ENCODE peak calls at places on chromosome 4, in seven cellular contexts. One of them, this sample, is unnamed.

GRCh38 chr4:72715299-72715698 is 146.3 kb upstream of the ADAMTS3 start:
- DNase-seq in thoracic aorta: no peak
- DNase-seq in GDM1: no peak
- DNase-seq in NCI-H1092: no peak
- DNase-seq in lower lobe of right lung: no peak
- DNase-seq in AG04450: no peak
- DNase-seq in AG09319: no peak
- DNase-seq in this sample: no peak

GRCh38 chr4:111632752-111633151 is 512.5 kb upstream of the FAM241A start:
- DNase-seq in thoracic aorta: no peak
- DNase-seq in AG09319: no peak
- DNase-seq in GDM1: no peak
- DNase-seq in lower lobe of right lung: no peak
- DNase-seq in AG04450: no peak
- DNase-seq in NCI-H1092: no peak
- DNase-seq in this sample: no peak

GRCh38 chr4:118557298-118557851 is 127.8 kb upstream of the METTL14 start:
- DNase-seq in AG09319: no peak
- DNase-seq in thoracic aorta: no peak
- DNase-seq in AG04450: no peak
- DNase-seq in NCI-H1092: peak
- DNase-seq in GDM1: no peak
- DNase-seq in lower lobe of right lung: no peak
- DNase-seq in this sample: no peak

GRCh38 chr4:12488672-12489071 is 995.5 kb downstream of the RAB28 start:
- DNase-seq in AG09319: no peak
- DNase-seq in lower lobe of right lung: no peak
- DNase-seq in thoracic aorta: no peak
- DNase-seq in AG04450: no peak
- DNase-seq in GDM1: no peak
- DNase-seq in NCI-H1092: no peak
- DNase-seq in this sample: no peak

GRCh38 chr4:4413373-4413725 is 26.4 kb downstream of the NSG1 start:
- DNase-seq in AG09319: no peak
- DNase-seq in lower lobe of right lung: peak
- DNase-seq in NCI-H1092: no peak
- DNase-seq in thoracic aorta: no peak
- DNase-seq in AG04450: no peak
- DNase-seq in GDM1: no peak
- DNase-seq in this sample: no peak

GRCh38 chr4:176376032-176376614 is 56.4 kb downstream of the SPCS3 start:
- DNase-seq in thoracic aorta: no peak
- DNase-seq in AG09319: no peak
- DNase-seq in lower lobe of right lung: no peak
- DNase-seq in NCI-H1092: no peak
- DNase-seq in GDM1: no peak
- DNase-seq in AG04450: no peak
- DNase-seq in this sample: no peak

GRCh38 chr4:24912252-24913098 is at the start of gene CCDC149:
- DNase-seq in GDM1: no peak
- DNase-seq in thoracic aorta: peak
- DNase-seq in AG04450: no peak
- DNase-seq in AG09319: peak
- DNase-seq in NCI-H1092: peak
- DNase-seq in lower lobe of right lung: peak
- DNase-seq in this sample: no peak

GRCh38 chr4:83644677-83645639 is 109.0 kb downstream of the GPAT3 start:
- DNase-seq in NCI-H1092: peak
- DNase-seq in lower lobe of right lung: no peak
- DNase-seq in AG04450: peak
- DNase-seq in GDM1: peak
- DNase-seq in AG09319: peak
- DNase-seq in thoracic aorta: no peak
- DNase-seq in this sample: peak

GRCh38 chr4:184310171-184310567 is 92.5 kb upstream of the ENPP6 start:
- DNase-seq in GDM1: no peak
- DNase-seq in lower lobe of right lung: peak
- DNase-seq in AG04450: no peak
- DNase-seq in AG09319: no peak
- DNase-seq in NCI-H1092: no peak
- DNase-seq in thoracic aorta: no peak
- DNase-seq in this sample: peak

GRCh38 chr4:116838609-116839008 is 246.8 kb downstream of the TRAM1L1 start:
- DNase-seq in NCI-H1092: no peak
- DNase-seq in GDM1: no peak
- DNase-seq in AG09319: no peak
- DNase-seq in AG04450: no peak
- DNase-seq in thoracic aorta: no peak
- DNase-seq in lower lobe of right lung: no peak
- DNase-seq in this sample: no peak

GRCh38 chr4:137635108-137635507 is 102.8 kb upstream of the PCDH18 start:
- DNase-seq in AG04450: no peak
- DNase-seq in NCI-H1092: no peak
- DNase-seq in AG09319: peak
- DNase-seq in GDM1: no peak
- DNase-seq in lower lobe of right lung: no peak
- DNase-seq in thoracic aorta: no peak
- DNase-seq in this sample: no peak

GRCh38 chr4:174016251-174016650 is 267.2 kb downstream of the FBXO8 start:
- DNase-seq in GDM1: no peak
- DNase-seq in AG09319: no peak
- DNase-seq in NCI-H1092: no peak
- DNase-seq in AG04450: no peak
- DNase-seq in thoracic aorta: no peak
- DNase-seq in lower lobe of right lung: no peak
- DNase-seq in this sample: no peak

GRCh38 chr4:61921890-61922289 is 721.8 kb downstream of the ADGRL3 start:
- DNase-seq in GDM1: no peak
- DNase-seq in thoracic aorta: no peak
- DNase-seq in AG09319: no peak
- DNase-seq in NCI-H1092: no peak
- DNase-seq in lower lobe of right lung: no peak
- DNase-seq in AG04450: no peak
- DNase-seq in this sample: no peak

GRCh38 chr4:55795342-55795741 is 24.2 kb upstream of the EXOC1L start:
- DNase-seq in GDM1: no peak
- DNase-seq in lower lobe of right lung: no peak
- DNase-seq in thoracic aorta: no peak
- DNase-seq in AG09319: no peak
- DNase-seq in AG04450: no peak
- DNase-seq in NCI-H1092: no peak
- DNase-seq in this sample: no peak